ENCODE peak calls at places on chromosomes 5 and 9, in six cellular contexts. E, N, C, M, Q and T are unnamed samples.

GRCh38 chr9:9913276-9913832 is 699.4 kb downstream of the PTPRD start:
- DNase-seq in E (no peak), N (no peak), C (no peak), Q (no peak), M (no peak), T (no peak)

GRCh38 chr9:128548876-128549275 is 3.5 kb upstream of the SPTAN1 start:
- DNase-seq in E (no peak), N (no peak), Q (no peak), C (no peak), M (no peak), T (no peak)

GRCh38 chr9:124694394-124695279 is 76.5 kb downstream of the NR6A1 start:
- DNase-seq in M (no peak), C (no peak), N (no peak), Q (no peak), E (no peak), T (no peak)

GRCh38 chr9:97632406-97632991 is 669 bp downstream of the TSTD2 start:
- DNase-seq in N (peak; percentile 60), M (peak; percentile 78), Q (peak; percentile 23), E (peak; percentile 77), C (peak; percentile 75), T (peak; percentile 73)

GRCh38 chr5:141915881-141916336 is 7.8 kb upstream of the DELE1 start:
- DNase-seq in N (peak; percentile 27), Q (no peak), M (no peak), E (no peak), C (no peak), T (no peak)

GRCh38 chr5:87182622-87183021 is 85.1 kb upstream of the RASA1 start:
- DNase-seq in M (no peak), E (no peak), N (no peak), C (no peak), Q (no peak), T (no peak)

GRCh38 chr9:111634860-111635259 is 3.7 kb downstream of the DNAJC25 start:
- DNase-seq in C (no peak), N (no peak), Q (no peak), E (no peak), M (no peak), T (no peak)

GRCh38 chr9:27664136-27664819 is 91.0 kb upstream of the C9orf72 start:
- DNase-seq in C (no peak), Q (no peak), N (peak; percentile 29), E (no peak), M (no peak), T (no peak)

GRCh38 chr5:25489834-25490538 is 845.2 kb upstream of the CDH10 start:
- DNase-seq in M (no peak), Q (no peak), N (no peak), E (no peak), C (no peak), T (no peak)

GRCh38 chr9:18382243-18382642 is 91.7 kb upstream of the ADAMTSL1 start:
- DNase-seq in E (no peak), Q (no peak), M (no peak), N (no peak), C (no peak), T (no peak)

GRCh38 chr5:149860801-149861322 is 83.7 kb downstream of the PDE6A start:
- DNase-seq in N (no peak), E (no peak), C (no peak), M (no peak), Q (no peak), T (no peak)

GRCh38 chr9:113715086-113715485 is 161.0 kb upstream of the ZNF618 start:
- DNase-seq in C (no peak), N (no peak), M (no peak), Q (no peak), E (no peak), T (no peak)

DNA sequence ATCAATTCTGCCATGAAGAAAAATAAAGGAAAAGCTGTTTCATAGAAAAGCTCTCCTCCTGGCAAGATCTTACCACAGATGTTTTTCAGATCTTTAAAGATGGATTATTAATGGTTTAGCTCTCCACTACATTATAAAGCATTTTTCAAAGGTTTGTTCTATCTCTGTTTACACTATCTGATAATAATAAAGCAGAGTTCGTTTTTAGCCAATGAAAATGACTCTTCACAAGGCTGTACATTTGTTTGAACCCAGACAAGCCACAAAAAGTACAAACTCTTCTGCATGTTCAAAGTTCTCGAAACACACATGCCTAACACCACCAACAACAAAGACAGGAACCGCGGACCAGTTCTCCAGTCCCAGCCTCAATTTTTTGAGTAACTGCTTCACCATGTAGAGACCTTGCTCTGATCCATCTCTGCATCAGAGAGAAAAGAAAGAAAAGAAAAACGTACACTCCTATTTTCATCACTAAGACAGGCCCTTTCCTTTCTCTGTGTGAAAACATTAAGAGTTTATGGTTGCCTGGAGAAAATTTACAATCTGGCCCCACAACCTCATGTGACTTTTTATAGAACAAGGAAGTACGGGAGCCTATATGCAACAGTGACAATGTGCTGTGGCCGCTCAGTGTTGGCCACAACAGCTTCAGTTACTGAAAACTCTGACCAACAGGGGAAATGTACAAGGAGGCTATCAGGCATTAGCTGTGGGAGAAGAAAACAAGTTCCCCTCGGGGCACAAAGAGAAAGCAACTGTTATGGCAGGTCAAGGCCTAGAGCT is 273.1 kb upstream of the PTGER4 start:
- DNase-seq in M (no peak), E (peak; percentile 49), C (no peak), N (no peak), Q (no peak), T (no peak)
- H3K27ac ChIP-seq in M (peak overlapping the region; percentile 26), E (peak overlapping the region; percentile 79), C (peak overlapping the region; percentile 92), N (peak overlapping the region; percentile 70), Q (no peak overlapping the region), T (peak overlapping the region; percentile 13)

DNA sequence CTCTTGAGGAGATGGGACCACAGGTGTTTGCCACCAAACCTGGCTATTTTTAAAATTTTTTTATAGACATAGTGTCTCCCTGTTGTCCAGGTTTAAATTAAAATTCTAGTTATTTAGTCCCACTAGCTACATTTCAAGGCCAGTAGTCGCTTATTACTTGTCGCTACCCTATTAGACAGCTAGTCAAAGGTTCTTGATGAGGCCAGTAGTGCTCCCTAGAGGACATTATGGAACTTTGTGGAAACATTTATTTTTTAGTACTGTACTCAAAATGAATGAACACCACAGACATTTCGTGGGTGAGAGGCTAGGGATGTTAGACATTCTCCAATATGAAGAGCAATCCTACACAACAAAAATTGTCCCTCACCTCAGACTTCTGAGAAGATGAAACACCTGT is 14.4 kb upstream of the GRXCR2 start:
- DNase-seq in C (no peak), M (no peak), E (no peak), Q (no peak), N (no peak), T (no peak)
- TF ChIP-seq CTCF in C (no peak), M (no peak), E (no peak), Q (no peak), N (no peak), T (no peak)

DNA sequence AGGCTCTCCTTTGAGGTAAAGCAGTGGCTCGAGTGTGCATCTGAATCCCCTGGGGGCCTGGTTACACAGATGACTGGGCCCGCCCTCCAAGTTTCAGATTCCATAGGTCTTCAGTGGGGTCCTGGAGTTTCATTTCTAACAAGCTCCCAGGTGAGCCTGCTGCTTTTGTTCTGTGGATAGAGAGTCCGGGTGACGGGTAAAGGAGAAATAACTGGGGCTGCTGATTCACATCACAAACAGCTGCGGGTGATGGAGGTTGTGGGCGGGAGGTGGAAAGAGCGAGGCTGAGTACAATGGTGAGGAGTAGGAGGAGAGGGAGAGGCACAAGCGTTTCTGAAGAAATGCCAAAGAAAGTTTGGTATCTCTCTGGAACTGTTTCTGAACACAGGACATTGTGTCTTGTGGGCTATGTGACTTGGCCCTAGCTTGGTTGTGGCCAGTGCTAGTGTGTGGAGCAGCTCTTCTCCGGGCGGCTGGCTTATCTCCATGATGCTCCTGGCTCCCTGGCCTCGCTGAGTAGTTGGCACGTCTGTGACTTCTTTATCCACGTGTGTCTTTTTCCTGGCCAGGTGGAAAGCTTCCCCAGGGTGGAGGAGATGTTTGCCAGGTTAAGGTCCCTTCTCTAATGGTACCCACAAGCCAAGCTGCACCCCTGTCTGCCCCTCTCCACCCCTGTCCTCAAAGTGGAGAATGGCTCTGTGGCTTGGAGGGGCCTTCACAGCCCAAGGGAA is 61.7 kb downstream of the HSPA4 start:
- DNase-seq in M (no peak), C (no peak), N (no peak), E (no peak), Q (no peak), T (no peak)
- H3K27ac ChIP-seq in M (peak overlapping the region; percentile 41), C (no peak overlapping the region), N (no peak overlapping the region), E (no peak overlapping the region), Q (no peak overlapping the region), T (no peak overlapping the region)

DNA sequence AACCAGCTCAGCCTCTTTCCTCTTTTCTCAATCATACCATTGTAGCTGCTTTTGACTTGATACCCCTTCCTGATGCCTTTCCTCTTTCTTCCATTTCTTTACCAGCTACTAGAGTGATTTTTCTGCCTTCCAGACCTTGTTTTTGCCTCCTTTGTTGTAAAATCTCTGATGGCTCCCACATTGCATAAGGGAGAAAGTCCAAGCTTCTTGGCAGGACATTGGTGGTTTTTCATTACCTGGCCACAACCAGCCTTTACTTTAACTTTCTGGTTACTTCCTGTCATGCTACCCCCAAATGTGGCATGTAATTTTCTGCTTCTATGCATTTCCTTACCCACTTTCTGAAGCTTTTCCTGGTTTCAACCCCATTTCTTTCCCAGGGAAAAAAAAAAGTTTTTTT is 452.5 kb downstream of the TMEM38B start:
- DNase-seq in E (no peak), C (no peak), N (no peak), M (no peak), Q (no peak), T (no peak)
- TF ChIP-seq CTCF in E (no peak), C (no peak), N (no peak), M (no peak), Q (no peak), T (no peak)

GRCh38 chr9:122262073-122262472 is 2.6 kb downstream of the RBM18 start:
- DNase-seq in C (no peak), Q (no peak), M (no peak), N (no peak), E (no peak), T (no peak)

GRCh38 chr9:122258886-122259415 is 5.7 kb downstream of the RBM18 start:
- DNase-seq in N (no peak), Q (no peak), C (no peak), M (no peak), E (no peak), T (no peak)

GRCh38 chr9:122263699-122264349 is 816 bp downstream of the RBM18 start:
- DNase-seq in C (no peak), N (no peak), Q (no peak), E (no peak), M (no peak), T (no peak)

GRCh38 chr9:122264360-122265264 is at the start of the genes MRRF and RBM18:
- DNase-seq in N (peak; percentile 93), Q (peak; percentile 83), C (peak; percentile 96), M (peak; percentile 95), E (peak; percentile 94), T (peak; percentile 66)

DNA sequence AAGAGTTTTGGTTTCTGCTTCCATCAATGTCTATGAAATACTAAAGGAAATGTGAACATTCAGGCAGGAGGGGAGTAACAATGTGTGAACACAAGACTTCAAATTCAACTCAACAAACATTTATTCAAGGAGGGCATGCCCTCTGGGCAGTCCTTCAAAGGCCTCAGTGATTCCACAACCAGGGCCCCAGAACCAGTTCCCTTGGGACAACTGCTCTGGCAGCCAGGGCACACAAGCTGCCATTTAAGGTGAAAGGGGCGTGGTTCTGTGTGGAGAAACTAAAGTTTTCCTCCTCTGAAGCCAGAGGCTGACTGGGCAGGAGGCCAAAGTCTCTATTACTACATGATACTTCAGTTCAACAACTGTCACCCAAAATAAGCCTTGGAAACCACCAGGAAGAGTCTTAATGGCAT is 3.2 kb downstream of the RBM18 start:
- DNase-seq in M (peak; percentile 79), N (peak; percentile 64), Q (peak; percentile 61), C (no peak), E (peak; percentile 70), T (peak; percentile 88)
- H3K27ac ChIP-seq in M (peak overlapping the region; percentile 93), N (no peak overlapping the region), Q (no peak overlapping the region), C (no peak overlapping the region), E (no peak overlapping the region), T (no peak overlapping the region)